ENCODE peak calls at places on chromosomes 2 and 18, in six cellular contexts. L is tibial nerve; Q is sigmoid colon; Z is Peyer's patch; Y is body of pancreas; V is CD8-positive, alpha-beta memory T cell. M is an unnamed sample.

GRCh38 chr18:54330768-54331548 is 26.7 kb downstream of the STARD6 start:
- DNase-seq in L (no peak), Q (no peak), Z (no peak), Y (no peak), V (no peak), M (no peak)

GRCh38 chr2:28326873-28327495 is 65.7 kb upstream of the FOSL2 start:
- DNase-seq in L (no peak), Q (peak; percentile 70), Z (no peak), Y (no peak), V (no peak), M (no peak)

GRCh38 chr2:3483227-3483985 is 35.9 kb downstream of the ADI1 start:
- DNase-seq in L (no peak), Q (peak; percentile 79), Z (peak; percentile 45), Y (peak; percentile 66), V (no peak), M (no peak)

GRCh38 chr2:130728549-130729310 is at the start of gene GPR148:
- DNase-seq in L (no peak), Q (no peak), Z (no peak), Y (no peak), V (no peak), M (peak; percentile 14)

GRCh38 chr2:147554708-147555107 is 290.1 kb upstream of the ACVR2A start:
- DNase-seq in L (no peak), Q (peak; percentile 75), Z (no peak), Y (no peak), V (no peak), M (no peak)

GRCh38 chr2:181680055-181680936 is at the start of gene NEUROD1:
- DNase-seq in L (no peak), Q (no peak), Z (no peak), Y (no peak), V (no peak), M (no peak)

GRCh38 chr2:26500406-26500805 is 22.5 kb upstream of the OTOF start:
- DNase-seq in L (no peak), Q (no peak), Z (no peak), Y (no peak), V (no peak), M (no peak)

GRCh38 chr2:182817558-182817957 is 48.9 kb downstream of the FRZB start:
- DNase-seq in L (no peak), Q (no peak), Z (no peak), Y (no peak), V (no peak), M (no peak)

GRCh38 chr18:67232406-67232805 is 284.1 kb downstream of the DSEL start:
- DNase-seq in L (no peak), Q (no peak), Z (no peak), Y (no peak), V (no peak), M (no peak)

GRCh38 chr2:48424866-48425265 is 105.1 kb upstream of the STON1 start:
- DNase-seq in L (no peak), Q (no peak), Z (no peak), Y (no peak), V (no peak), M (no peak)

GRCh38 chr2:234075521-234075915 is 25.0 kb downstream of the SPP2 start:
- DNase-seq in L (no peak), Q (no peak), Z (no peak), Y (no peak), V (no peak), M (no peak)

GRCh38 chr2:231181848-231182247 is 16.6 kb upstream of the ARMC9 start:
- DNase-seq in L (peak; percentile 52), Q (peak; percentile 81), Z (peak; percentile 69), Y (no peak), V (no peak), M (no peak)

GRCh38 chr2:127155901-127156300 is 48.9 kb upstream of the BIN1 start:
- DNase-seq in L (peak; percentile 59), Q (peak; percentile 89), Z (no peak), Y (no peak), V (no peak), M (no peak)

GRCh38 chr2:239116456-239117246 is 268.8 kb downstream of the TWIST2 start:
- DNase-seq in L (no peak), Q (no peak), Z (no peak), Y (no peak), V (no peak), M (no peak)

GRCh38 chr18:79386547-79386946 is 9.2 kb upstream of the NFATC1 start:
- DNase-seq in L (no peak), Q (peak; percentile 60), Z (peak; percentile 43), Y (no peak), V (no peak), M (no peak)

GRCh38 chr2:15730545-15731212 is 139.0 kb downstream of the DDX1 start:
- DNase-seq in L (peak; percentile 94), Q (peak; percentile 96), Z (peak; percentile 86), Y (peak; percentile 89), V (no peak), M (no peak)

GRCh38 chr2:71224457-71224856 is 2.4 kb downstream of the PAIP2B start:
- DNase-seq in L (no peak), Q (no peak), Z (no peak), Y (peak; percentile 28), V (no peak), M (no peak)

GRCh38 chr2:69086466-69086865 is 73.5 kb downstream of the ANTXR1 start:
- DNase-seq in L (no peak), Q (no peak), Z (no peak), Y (no peak), V (no peak), M (no peak)

DNA sequence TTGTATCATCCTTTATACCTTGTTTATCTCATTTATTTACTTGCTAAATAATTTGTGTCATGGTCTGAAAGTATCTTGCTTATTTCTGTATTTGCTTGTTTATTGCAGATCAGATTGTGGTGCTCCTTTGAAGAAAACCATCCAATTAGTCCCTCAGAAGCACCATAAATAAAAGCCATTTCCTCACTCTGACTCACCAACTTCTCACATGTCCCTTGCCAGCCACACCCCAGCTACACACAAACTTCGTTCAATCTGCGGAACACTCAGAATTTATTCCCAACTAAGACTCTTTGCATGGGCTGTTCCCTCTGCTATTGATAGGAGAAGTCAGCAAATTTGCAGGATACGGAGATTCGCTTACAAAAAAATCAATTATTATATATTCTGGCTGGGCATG is 90.7 kb downstream of the FAM124B start:
- DNase-seq in L (no peak), Q (no peak), Z (no peak), Y (no peak), V (no peak), M (no peak)
- H3K4me1 ChIP-seq in L (peaks cover 8% of the 10 kb centered on the region), Q (no peaks in the 10 kb centered on the region), Z (no peaks in the 10 kb centered on the region), Y (peaks cover 5% of the 10 kb centered on the region), V (no peaks in the 10 kb centered on the region), M (no peaks in the 10 kb centered on the region)

DNA sequence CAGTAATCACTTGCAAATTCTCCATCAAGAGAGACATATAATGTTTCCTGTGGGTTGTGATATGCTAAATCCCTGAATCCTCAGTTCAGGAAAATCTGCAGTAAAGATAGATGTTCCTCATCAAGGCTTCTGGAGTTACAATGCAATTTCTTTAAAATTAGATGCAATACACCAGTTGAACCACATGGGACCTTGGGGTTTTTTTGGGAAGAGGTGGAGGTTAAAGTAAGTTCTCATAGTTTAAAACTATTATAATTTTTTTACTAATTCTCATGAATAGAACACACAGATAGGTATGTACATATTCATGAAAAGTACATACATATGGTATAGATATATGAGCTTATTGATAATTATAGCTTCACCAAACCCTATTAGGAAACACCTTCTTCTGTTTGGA is 496.2 kb downstream of the SATB2 start:
- DNase-seq in L (no peak), Q (no peak), Z (no peak), Y (no peak), V (no peak), M (no peak)
- H3K27ac ChIP-seq in L (no peak overlapping the region), Q (no peak overlapping the region), Z (no peak overlapping the region), Y (no peak overlapping the region), V (no peak overlapping the region), M (no peak overlapping the region)

DNA sequence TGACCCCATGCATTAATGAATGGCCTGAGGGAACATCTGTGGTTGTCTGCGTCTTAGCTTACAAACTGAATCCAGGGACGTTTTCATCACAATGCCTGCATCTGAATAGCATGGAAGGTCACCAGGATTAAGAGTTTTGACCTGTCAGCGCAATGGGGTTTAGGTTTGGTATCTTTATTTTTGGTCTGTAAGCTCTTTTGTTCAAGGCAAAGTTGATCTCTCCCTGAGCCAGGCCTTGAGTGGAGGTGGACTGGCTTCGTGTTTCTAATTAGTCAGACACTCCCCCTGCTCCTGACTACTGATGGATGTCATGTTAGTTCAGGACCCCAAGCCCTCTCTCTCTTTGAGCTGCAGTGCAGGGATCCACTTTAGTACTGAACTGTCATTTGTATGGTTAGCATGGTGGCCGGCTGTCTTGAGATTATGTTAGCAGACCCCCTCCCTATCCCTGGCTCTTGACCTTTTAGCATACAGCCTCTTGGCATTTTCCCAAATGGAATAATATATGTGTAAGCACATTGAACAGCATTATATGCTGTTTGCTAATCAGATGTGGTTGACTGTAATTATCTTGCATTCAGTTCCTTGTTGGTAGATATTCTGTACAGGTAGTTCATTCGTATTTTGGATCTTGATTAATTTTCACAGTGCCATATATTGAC is 59.2 kb downstream of the LYPD6 start:
- DNase-seq in L (no peak), Q (no peak), Z (no peak), Y (no peak), V (no peak), M (no peak)
- H3K27me3 ChIP-seq in L (no peaks in the 10 kb centered on the region), Q (no peaks in the 10 kb centered on the region), Z (no peaks in the 10 kb centered on the region), Y (no peaks in the 10 kb centered on the region), V (no peaks in the 10 kb centered on the region), M (no peaks in the 10 kb centered on the region)

DNA sequence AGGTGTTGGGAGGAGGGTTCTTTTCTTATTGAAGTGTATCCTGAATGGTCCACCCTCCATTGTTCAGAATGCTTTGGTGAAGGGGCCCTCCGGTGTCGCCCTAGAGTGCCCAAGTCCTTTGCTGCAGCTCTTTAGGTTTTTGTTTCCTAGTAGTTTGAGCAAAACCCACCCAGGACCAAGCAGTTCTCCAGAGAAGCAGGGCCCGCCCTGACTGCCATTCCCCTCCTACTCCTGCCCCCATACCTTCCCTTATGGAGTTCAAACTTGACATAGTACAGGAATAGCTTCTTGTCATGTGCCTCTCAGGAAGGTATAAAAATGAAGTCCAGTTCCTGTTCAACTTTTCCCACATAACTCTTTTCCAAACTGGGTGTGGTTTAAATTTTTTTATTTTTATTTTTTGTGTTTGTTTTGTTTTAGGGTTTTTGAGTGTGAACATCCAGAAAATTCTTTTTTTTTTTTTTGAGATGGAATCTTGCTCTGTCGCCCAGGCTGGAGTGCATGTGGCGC is 5.6 kb downstream of the MERTK start:
- DNase-seq in L (no peak), Q (no peak), Z (no peak), Y (no peak), V (no peak), M (no peak)
- H3K4me1 ChIP-seq in L (peaks cover 75% of the 10 kb centered on the region), Q (no peaks in the 10 kb centered on the region), Z (peaks cover 38% of the 10 kb centered on the region), Y (peaks cover 54% of the 10 kb centered on the region), V (peaks cover 7% of the 10 kb centered on the region), M (peaks cover 12% of the 10 kb centered on the region)

DNA sequence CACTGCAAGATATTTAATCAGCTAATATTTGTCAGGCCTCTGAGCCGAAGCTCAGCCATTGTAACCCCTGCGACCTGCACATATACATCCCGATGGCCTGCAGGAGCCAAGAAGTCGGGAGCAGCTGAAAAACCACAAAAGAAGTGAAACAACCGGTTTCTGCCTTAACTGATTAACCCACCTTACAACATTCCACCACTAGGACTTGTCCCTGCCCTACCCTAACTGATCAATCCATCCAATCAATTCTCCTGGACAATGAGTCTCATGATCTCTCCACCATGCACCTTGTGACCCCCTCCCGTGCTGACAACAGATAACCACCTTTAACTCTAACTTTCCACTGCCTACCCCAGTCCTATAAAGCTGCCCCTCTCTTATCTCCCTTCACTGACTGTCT is 945.4 kb upstream of the GYPC start:
- DNase-seq in L (no peak), Q (no peak), Z (no peak), Y (no peak), V (no peak), M (no peak)
- H3K27ac ChIP-seq in L (no peak overlapping the region), Q (no peak overlapping the region), Z (no peak overlapping the region), Y (no peak overlapping the region), V (no peak overlapping the region), M (no peak overlapping the region)

M was measured in CD4-positive, alpha-beta memory T cell.